ENCODE peak calls at places on chromosomes 13 and 19, in ten cellular contexts. N, D, W, X, R, C, F, Q, B and G are unnamed samples.

GRCh38 chr13:37138169-37138568 is 32.7 kb upstream of the CSNK1A1L start:
- DNase-seq in F (no peak), N (no peak), C (peak), Q (no peak), X (no peak), D (no peak), W (no peak), R (no peak), B (no peak), G (no peak)

GRCh38 chr13:51453308-51453958 is 597 bp upstream of the INTS6 start:
- DNase-seq in N (peak), W (peak), F (peak), D (peak), Q (peak), R (peak), B (peak), C (peak), X (peak), G (no peak)

GRCh38 chr13:39956036-39956435 is 300.6 kb downstream of the COG6 start:
- DNase-seq in R (no peak), X (peak), N (no peak), Q (no peak), W (no peak), F (no peak), C (no peak), D (no peak), B (no peak), G (no peak)

GRCh38 chr19:5985098-5985783 is 7.3 kb upstream of the RANBP3 start:
- DNase-seq in Q (no peak), B (no peak), R (no peak), N (no peak), F (no peak), C (no peak), X (no peak), W (no peak), D (no peak), G (no peak)

GRCh38 chr19:8093740-8094139 is 41.2 kb downstream of the CCL25 start:
- DNase-seq in B (no peak), D (no peak), C (no peak), Q (no peak), F (no peak), X (no peak), W (no peak), N (no peak), R (no peak), G (no peak)

GRCh38 chr19:409515-410242 is 732 bp upstream of the C2CD4C start:
- DNase-seq in D (no peak), N (no peak), X (no peak), B (no peak), C (no peak), W (no peak), Q (no peak), R (no peak), F (no peak), G (no peak)

GRCh38 chr19:49506575-49507105 is 5.8 kb upstream of the FCGRT start:
- DNase-seq in D (no peak), W (peak), X (peak), R (peak), F (peak), B (no peak), Q (peak), C (peak), N (peak), G (no peak)

GRCh38 chr13:113062691-113063090 is 42.9 kb upstream of the F7 start:
- DNase-seq in R (no peak), Q (no peak), B (no peak), X (no peak), D (no peak), F (no peak), C (no peak), W (no peak), N (no peak), G (no peak)